ENCODE peak calls at places on chromosomes 1 and 21, in seven cellular contexts. One of them, this sample, is unnamed.
A peak's percentile ranks its signal among the peaks of the same experiment; 100 is the strongest.

GRCh38 chr1:172745014-172745413 is 86.1 kb downstream of the FASLG start:
- DNase-seq in lower leg skin: no peak
- DNase-seq in uterus: no peak
- DNase-seq in trophoblast cell: peak; percentile 81
- DNase-seq in AG04450: peak; percentile 72
- DNase-seq in astrocyte of the spinal cord: peak; percentile 90
- DNase-seq in fibroblast of mammary gland: peak; percentile 94
- DNase-seq in this sample: peak; percentile 40

GRCh38 chr1:223531742-223532341 is 133.7 kb downstream of the CAPN8 start:
- DNase-seq in lower leg skin: no peak
- DNase-seq in uterus: no peak
- DNase-seq in trophoblast cell: peak; percentile 60
- DNase-seq in AG04450: peak; percentile 3
- DNase-seq in astrocyte of the spinal cord: peak; percentile 20
- DNase-seq in fibroblast of mammary gland: peak; percentile 40
- DNase-seq in this sample: no peak

GRCh38 chr1:152580433-152580832 is at the start of gene LCE3D:
- DNase-seq in lower leg skin: no peak
- DNase-seq in uterus: no peak
- DNase-seq in trophoblast cell: peak; percentile 13
- DNase-seq in AG04450: no peak
- DNase-seq in astrocyte of the spinal cord: no peak
- DNase-seq in fibroblast of mammary gland: no peak
- DNase-seq in this sample: no peak

GRCh38 chr1:237911911-237912310 is 21.2 kb upstream of the ZP4 start:
- DNase-seq in lower leg skin: no peak
- DNase-seq in uterus: no peak
- DNase-seq in trophoblast cell: peak; percentile 64
- DNase-seq in AG04450: no peak
- DNase-seq in astrocyte of the spinal cord: peak; percentile 10
- DNase-seq in fibroblast of mammary gland: no peak
- DNase-seq in this sample: no peak

GRCh38 chr1:53501065-53502005 is 42.1 kb downstream of the DMRTB1 start:
- DNase-seq in lower leg skin: no peak
- DNase-seq in uterus: no peak
- DNase-seq in trophoblast cell: no peak
- DNase-seq in AG04450: no peak
- DNase-seq in astrocyte of the spinal cord: no peak
- DNase-seq in fibroblast of mammary gland: no peak
- DNase-seq in this sample: no peak

GRCh38 chr1:167561753-167562152 is 8.2 kb upstream of the CREG1 start:
- DNase-seq in lower leg skin: no peak
- DNase-seq in uterus: no peak
- DNase-seq in trophoblast cell: peak; percentile 79
- DNase-seq in AG04450: no peak
- DNase-seq in astrocyte of the spinal cord: no peak
- DNase-seq in fibroblast of mammary gland: no peak
- DNase-seq in this sample: no peak

GRCh38 chr21:41835711-41836154 is 43.4 kb downstream of the PRDM15 start:
- DNase-seq in lower leg skin: no peak
- DNase-seq in uterus: no peak
- DNase-seq in trophoblast cell: no peak
- DNase-seq in AG04450: no peak
- DNase-seq in astrocyte of the spinal cord: no peak
- DNase-seq in fibroblast of mammary gland: no peak
- DNase-seq in this sample: no peak

GRCh38 chr1:50978144-50978851 is 8.3 kb downstream of the CDKN2C start:
- DNase-seq in lower leg skin: peak; percentile 92
- DNase-seq in uterus: peak; percentile 58
- DNase-seq in trophoblast cell: peak; percentile 46
- DNase-seq in AG04450: no peak
- DNase-seq in astrocyte of the spinal cord: peak; percentile 41
- DNase-seq in fibroblast of mammary gland: peak; percentile 63
- DNase-seq in this sample: no peak

GRCh38 chr1:219387211-219387610 is 213.5 kb downstream of the LYPLAL1 start:
- DNase-seq in lower leg skin: no peak
- DNase-seq in uterus: no peak
- DNase-seq in trophoblast cell: no peak
- DNase-seq in AG04450: no peak
- DNase-seq in astrocyte of the spinal cord: no peak
- DNase-seq in fibroblast of mammary gland: no peak
- DNase-seq in this sample: no peak

GRCh38 chr21:42614391-42614790 is 39.0 kb upstream of the PDE9A start:
- DNase-seq in lower leg skin: peak; percentile 42
- DNase-seq in uterus: no peak
- DNase-seq in trophoblast cell: no peak
- DNase-seq in AG04450: no peak
- DNase-seq in astrocyte of the spinal cord: no peak
- DNase-seq in fibroblast of mammary gland: no peak
- DNase-seq in this sample: no peak

GRCh38 chr1:246527402-246528088 is 20.5 kb upstream of the SMYD3 start:
- DNase-seq in lower leg skin: peak; percentile 72
- DNase-seq in uterus: no peak
- DNase-seq in trophoblast cell: no peak
- DNase-seq in AG04450: no peak
- DNase-seq in astrocyte of the spinal cord: no peak
- DNase-seq in fibroblast of mammary gland: no peak
- DNase-seq in this sample: no peak

GRCh38 chr1:50023292-50024159 is at the start of gene AGBL4:
- DNase-seq in lower leg skin: peak; percentile 84
- DNase-seq in uterus: peak; percentile 15
- DNase-seq in trophoblast cell: peak; percentile 59
- DNase-seq in AG04450: no peak
- DNase-seq in astrocyte of the spinal cord: peak; percentile 34
- DNase-seq in fibroblast of mammary gland: peak; percentile 0
- DNase-seq in this sample: no peak

GRCh38 chr1:21490774-21491482 is 18.3 kb upstream of the ALPL start:
- DNase-seq in lower leg skin: peak; percentile 72
- DNase-seq in uterus: no peak
- DNase-seq in trophoblast cell: peak; percentile 74
- DNase-seq in AG04450: no peak
- DNase-seq in astrocyte of the spinal cord: peak; percentile 53
- DNase-seq in fibroblast of mammary gland: peak; percentile 84
- DNase-seq in this sample: no peak

GRCh38 chr1:50047916-50048694 is 24.4 kb upstream of the AGBL4 start:
- DNase-seq in lower leg skin: peak; percentile 85
- DNase-seq in uterus: no peak
- DNase-seq in trophoblast cell: peak; percentile 16
- DNase-seq in AG04450: no peak
- DNase-seq in astrocyte of the spinal cord: no peak
- DNase-seq in fibroblast of mammary gland: no peak
- DNase-seq in this sample: no peak

DNA sequence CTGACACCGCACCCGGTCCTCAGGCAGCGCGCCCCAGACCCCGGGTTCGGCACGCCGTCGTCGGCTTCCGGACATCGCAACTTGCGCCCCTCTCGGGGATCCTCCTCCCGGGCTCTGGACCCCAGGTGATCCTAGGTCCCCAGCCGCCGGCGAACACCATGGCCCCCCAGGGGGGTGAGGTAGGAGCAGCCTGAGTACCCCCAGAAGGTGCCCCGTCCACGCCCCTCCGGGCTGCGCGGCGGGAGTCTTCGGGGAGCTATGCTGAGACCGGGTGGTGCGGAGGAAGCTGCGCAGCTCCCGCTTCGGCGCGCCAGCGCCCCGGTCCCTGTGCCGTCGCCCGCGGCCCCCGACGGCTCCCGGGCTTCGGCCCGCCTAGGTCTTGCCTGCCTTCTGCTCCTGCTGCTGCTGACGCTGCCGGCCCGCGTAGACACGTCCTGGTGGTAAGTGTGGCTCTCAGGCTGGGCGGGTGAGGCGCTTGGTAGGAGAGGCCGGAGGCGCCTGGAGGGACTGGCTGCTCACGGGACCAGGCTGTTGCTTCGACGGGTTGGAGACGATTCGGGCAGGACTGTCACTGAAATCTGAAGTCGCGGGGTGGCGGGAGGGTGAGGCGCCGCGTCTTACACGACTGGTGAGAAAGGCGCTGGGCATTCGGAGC is 367 bp downstream of the WNT2B start:
- DNase-seq in lower leg skin: no peak
- DNase-seq in uterus: no peak
- DNase-seq in trophoblast cell: peak; percentile 29
- DNase-seq in AG04450: no peak
- DNase-seq in astrocyte of the spinal cord: no peak
- DNase-seq in fibroblast of mammary gland: no peak
- DNase-seq in this sample: no peak
- H3K4me3 ChIP-seq in lower leg skin: peak overlapping the region; percentile 34
- H3K4me3 ChIP-seq in uterus: peak overlapping the region; percentile 50
- H3K4me3 ChIP-seq in trophoblast cell: peak overlapping the region; percentile 70
- H3K4me3 ChIP-seq in AG04450: peak overlapping the region; percentile 56
- H3K4me3 ChIP-seq in astrocyte of the spinal cord: peak overlapping the region; percentile 41
- H3K4me3 ChIP-seq in fibroblast of mammary gland: peak overlapping the region; percentile 51
- H3K4me3 ChIP-seq in this sample: peak overlapping the region; percentile 67

DNA sequence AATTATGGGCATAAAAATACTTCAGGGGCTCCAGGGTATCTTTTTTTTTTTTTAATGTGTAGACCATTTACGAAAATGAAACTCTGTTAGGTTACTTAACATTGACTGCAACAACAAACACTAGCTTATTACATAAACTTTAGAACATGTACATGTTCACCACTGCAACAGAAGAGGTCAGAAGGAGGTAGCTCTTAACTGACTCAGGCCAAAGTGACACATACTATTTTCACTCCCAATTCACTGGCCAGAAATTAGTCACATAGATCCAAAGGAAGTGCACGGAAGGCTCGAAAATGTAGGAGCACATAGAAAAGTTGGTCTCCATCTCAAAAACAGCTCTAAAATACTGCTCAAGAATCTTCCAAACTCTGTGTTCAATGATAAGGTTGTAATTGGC is 107.2 kb downstream of the AKT3 start:
- DNase-seq in lower leg skin: no peak
- DNase-seq in uterus: no peak
- DNase-seq in trophoblast cell: no peak
- DNase-seq in AG04450: peak; percentile 45
- DNase-seq in astrocyte of the spinal cord: peak; percentile 79
- DNase-seq in fibroblast of mammary gland: peak; percentile 90
- DNase-seq in this sample: peak; percentile 50
- H3K4me3 ChIP-seq in lower leg skin: no peak overlapping the region
- H3K4me3 ChIP-seq in uterus: no peak overlapping the region
- H3K4me3 ChIP-seq in trophoblast cell: no peak overlapping the region
- H3K4me3 ChIP-seq in AG04450: no peak overlapping the region
- H3K4me3 ChIP-seq in astrocyte of the spinal cord: no peak overlapping the region
- H3K4me3 ChIP-seq in fibroblast of mammary gland: no peak overlapping the region
- H3K4me3 ChIP-seq in this sample: no peak overlapping the region

GRCh38 chr1:243349128-243349527 is 93.3 kb downstream of the SDCCAG8 start:
- DNase-seq in lower leg skin: no peak
- DNase-seq in uterus: no peak
- DNase-seq in trophoblast cell: no peak
- DNase-seq in AG04450: no peak
- DNase-seq in astrocyte of the spinal cord: no peak
- DNase-seq in fibroblast of mammary gland: no peak
- DNase-seq in this sample: no peak

GRCh38 chr1:243351347-243351746 is 95.5 kb downstream of the SDCCAG8 start:
- DNase-seq in lower leg skin: no peak
- DNase-seq in uterus: no peak
- DNase-seq in trophoblast cell: peak; percentile 73
- DNase-seq in AG04450: no peak
- DNase-seq in astrocyte of the spinal cord: no peak
- DNase-seq in fibroblast of mammary gland: no peak
- DNase-seq in this sample: no peak

DNA sequence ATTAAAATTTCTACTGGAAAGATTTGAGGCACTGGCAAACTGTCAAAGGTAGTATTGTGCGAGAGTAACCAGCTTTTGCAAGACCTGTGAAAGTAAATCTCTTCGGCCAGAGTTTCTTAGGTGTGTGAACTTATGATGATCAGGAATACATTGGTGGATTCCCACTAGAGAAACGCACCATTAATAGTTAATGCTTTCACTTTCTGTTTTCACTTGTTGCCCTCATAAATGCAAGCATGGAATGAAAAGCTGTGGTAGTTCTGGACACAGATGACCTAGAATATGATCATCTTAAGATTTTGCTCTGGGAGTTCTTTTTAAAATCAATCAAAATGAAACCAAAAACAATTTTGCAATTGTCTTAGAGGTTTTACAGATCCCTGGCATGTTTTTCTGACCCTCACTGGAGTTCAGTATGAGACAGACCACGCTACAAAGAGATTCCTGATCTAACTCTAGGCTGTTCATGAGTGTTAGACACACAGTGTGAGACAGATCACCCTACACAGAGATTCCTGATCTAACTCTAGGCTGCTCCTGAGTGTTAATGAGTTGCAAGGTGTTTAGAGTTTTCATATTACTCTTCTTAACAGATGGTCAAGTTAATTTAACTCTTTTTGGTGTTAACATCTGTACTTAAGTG is 98.8 kb downstream of the SDCCAG8 start:
- DNase-seq in lower leg skin: no peak
- DNase-seq in uterus: no peak
- DNase-seq in trophoblast cell: peak; percentile 11
- DNase-seq in AG04450: no peak
- DNase-seq in astrocyte of the spinal cord: peak; percentile 62
- DNase-seq in fibroblast of mammary gland: peak; percentile 32
- DNase-seq in this sample: no peak
- H3K4me3 ChIP-seq in lower leg skin: no peak overlapping the region
- H3K4me3 ChIP-seq in uterus: peak overlapping the region; percentile 16
- H3K4me3 ChIP-seq in trophoblast cell: no peak overlapping the region
- H3K4me3 ChIP-seq in AG04450: no peak overlapping the region
- H3K4me3 ChIP-seq in astrocyte of the spinal cord: peak overlapping the region; percentile 4
- H3K4me3 ChIP-seq in fibroblast of mammary gland: no peak overlapping the region
- H3K4me3 ChIP-seq in this sample: no peak overlapping the region

GRCh38 chr1:7491089-7491817 is 279.8 kb upstream of the VAMP3 start:
- DNase-seq in lower leg skin: no peak
- DNase-seq in uterus: peak; percentile 32
- DNase-seq in trophoblast cell: peak; percentile 16
- DNase-seq in AG04450: no peak
- DNase-seq in astrocyte of the spinal cord: peak; percentile 75
- DNase-seq in fibroblast of mammary gland: peak; percentile 38
- DNase-seq in this sample: no peak
- H3K4me3 ChIP-seq in lower leg skin: no peak overlapping the region
- H3K4me3 ChIP-seq in uterus: no peak overlapping the region
- H3K4me3 ChIP-seq in trophoblast cell: no peak overlapping the region
- H3K4me3 ChIP-seq in AG04450: no peak overlapping the region
- H3K4me3 ChIP-seq in astrocyte of the spinal cord: no peak overlapping the region
- H3K4me3 ChIP-seq in fibroblast of mammary gland: no peak overlapping the region
- H3K4me3 ChIP-seq in this sample: no peak overlapping the region